ENCODE peak calls at places on chromosomes 11 and 22, in four cellular contexts. C, N, B and A are unnamed samples.

GRCh38 chr22:45602824-45603301 is 68.8 kb upstream of the ATXN10 start:
- DNase-seq in N (no peak), B (peak), C (peak), A (no peak)

GRCh38 chr22:46355369-46355995 is 20.0 kb downstream of the TRMU start:
- DNase-seq in N (peak), C (peak), B (peak), A (peak)

GRCh38 chr22:41920271-41920976 is 5.5 kb upstream of the SHISA8 start:
- DNase-seq in B (no peak), C (no peak), N (peak), A (no peak)

GRCh38 chr11:65504671-65505433 is 6.0 kb downstream of the MALAT1 start:
- DNase-seq in B (no peak), N (no peak), C (peak), A (no peak)

GRCh38 chr11:28697920-28698827 is 590.0 kb downstream of the METTL15 start:
- DNase-seq in C (peak), B (peak), N (no peak), A (peak)

GRCh38 chr11:57502870-57503269 is 12.6 kb downstream of the SLC43A1 start:
- DNase-seq in N (no peak), B (no peak), C (no peak), A (no peak)

GRCh38 chr11:64810891-64811272 is 531 bp upstream of the MEN1 start:
- DNase-seq in N (no peak), C (no peak), B (no peak), A (no peak)

GRCh38 chr11:111393096-111393495 is 14.0 kb upstream of the POU2AF1 start:
- DNase-seq in C (no peak), B (no peak), N (no peak), A (no peak)

GRCh38 chr11:34647532-34647931 is 26.6 kb downstream of the EHF start:
- DNase-seq in N (no peak), B (no peak), C (no peak), A (no peak)

GRCh38 chr11:65130631-65131416 is 3.5 kb downstream of the SYVN1 start:
- DNase-seq in C (no peak), N (no peak), B (no peak), A (no peak)

GRCh38 chr11:45332486-45332934 is 46.4 kb upstream of the SYT13 start:
- DNase-seq in N (peak), B (peak), C (peak), A (peak)

GRCh38 chr22:30206964-30207363 is 39.6 kb downstream of the LIF start:
- DNase-seq in C (peak), B (peak), N (no peak), A (no peak)

GRCh38 chr11:69554849-69555248 is 73.4 kb downstream of the LINC01488 start:
- DNase-seq in N (no peak), C (no peak), B (no peak), A (no peak)

GRCh38 chr11:14078941-14079522 is 116.5 kb downstream of the SPON1 start:
- DNase-seq in B (no peak), C (no peak), N (no peak), A (no peak)

GRCh38 chr22:46661221-46661851 is 41.1 kb downstream of the GRAMD4 start:
- DNase-seq in N (no peak), B (peak), C (peak), A (no peak)

GRCh38 chr11:67489203-67489859 is 6.5 kb downstream of the AIP start:
- DNase-seq in N (no peak), C (no peak), B (no peak), A (no peak)

DNA sequence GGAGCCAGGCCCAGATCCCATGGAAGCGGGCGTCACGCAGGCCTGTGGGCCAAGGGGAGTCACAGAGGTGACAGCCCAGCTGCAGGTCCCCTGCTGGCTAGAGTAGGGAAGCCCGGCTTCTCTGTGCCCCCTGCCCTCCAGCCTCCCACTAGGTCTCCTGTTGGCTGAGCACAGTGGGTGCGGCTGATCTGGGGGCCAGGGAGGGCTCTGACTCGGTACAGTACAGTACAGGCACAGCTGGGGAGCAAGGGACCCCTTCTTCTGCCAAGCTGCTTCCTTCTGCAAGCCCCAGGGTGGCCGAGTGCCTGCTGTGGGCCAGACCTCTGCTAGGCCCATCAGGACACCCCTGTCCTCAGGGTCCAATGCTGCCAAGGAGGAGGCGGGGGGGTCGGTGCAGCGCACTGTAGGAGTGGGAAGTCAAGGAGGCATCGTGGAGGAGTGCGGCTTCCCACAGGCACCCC is 10.1 kb downstream of the SUSD2 start:
- DNase-seq in B (no peak), C (no peak), N (peak), A (no peak)
- TF ChIP-seq CTCF in B (no peak), C (no peak), N (no peak), A (no peak)

GRCh38 chr11:126411971-126412381 is 56.5 kb downstream of the ST3GAL4 start:
- DNase-seq in B (no peak), N (no peak), C (no peak), A (no peak)
- TF ChIP-seq CTCF in B (no peak), N (no peak), C (peak), A (no peak)

DNA sequence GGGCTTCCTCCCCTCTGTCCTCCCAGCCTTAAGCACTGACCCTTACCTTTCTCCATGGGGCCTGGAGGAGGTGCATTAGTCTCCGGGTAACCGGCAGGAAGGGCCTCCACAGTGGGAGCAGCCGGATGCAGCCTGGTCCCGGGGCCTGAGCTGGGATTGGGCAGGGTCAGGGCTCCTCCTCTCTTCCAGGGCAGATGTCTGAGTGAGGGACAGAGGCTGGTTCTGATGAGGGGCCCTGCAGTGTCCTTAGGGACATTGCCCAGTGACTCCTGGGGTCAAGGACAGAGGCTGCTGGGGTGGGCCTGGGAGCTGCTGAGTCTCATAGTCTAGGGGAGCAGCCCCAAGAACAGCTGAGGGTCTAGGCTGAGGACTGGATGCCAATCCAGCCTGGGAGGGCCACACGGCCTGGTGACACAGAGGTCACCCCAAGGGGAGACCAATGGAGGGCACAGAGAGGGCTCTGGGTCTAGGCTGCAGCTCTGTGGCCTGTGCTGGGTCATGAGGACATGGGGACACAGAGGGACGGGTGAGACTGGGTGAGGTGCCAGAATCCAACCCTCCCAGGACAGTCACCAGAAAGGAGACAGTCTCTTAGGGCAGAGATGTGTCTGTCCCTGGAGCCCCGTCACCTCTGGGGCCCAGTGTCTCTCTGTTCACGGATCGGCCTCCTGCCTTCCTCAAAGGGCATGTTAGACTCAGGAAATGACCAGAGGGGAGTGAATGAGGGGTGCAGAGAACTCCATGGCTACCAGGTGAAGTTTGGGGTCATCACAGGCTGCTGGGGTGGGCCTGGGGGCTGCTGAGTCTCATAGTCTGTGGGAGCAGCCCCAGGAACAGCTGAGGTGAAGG is 6.5 kb downstream of the IGLL5 start:
- DNase-seq in C (no peak), B (no peak), N (no peak), A (no peak)
- TF ChIP-seq CTCF in C (no peak), B (no peak), N (no peak), A (no peak)

GRCh38 chr11:86802601-86803051 is 2.3 kb downstream of the PRSS23 start:
- DNase-seq in B (peak), C (peak), N (no peak), A (peak)
- TF ChIP-seq CTCF in B (peak), C (peak), N (peak), A (no peak)

GRCh38 chr11:47271328-47271727 is 1.4 kb downstream of the MADD start:
- DNase-seq in N (no peak), B (no peak), C (no peak), A (no peak)

GRCh38 chr11:47269002-47269828 is 718 bp upstream of the MADD start:
- DNase-seq in C (peak), N (peak), B (peak), A (peak)

GRCh38 chr11:47269829-47270305 is at the start of gene MADD:
- DNase-seq in N (peak), C (peak), B (peak), A (peak)

GRCh38 chr11:47271961-47272661 is 2.2 kb downstream of the MADD start:
- DNase-seq in C (no peak), N (no peak), B (no peak), A (peak)

DNA sequence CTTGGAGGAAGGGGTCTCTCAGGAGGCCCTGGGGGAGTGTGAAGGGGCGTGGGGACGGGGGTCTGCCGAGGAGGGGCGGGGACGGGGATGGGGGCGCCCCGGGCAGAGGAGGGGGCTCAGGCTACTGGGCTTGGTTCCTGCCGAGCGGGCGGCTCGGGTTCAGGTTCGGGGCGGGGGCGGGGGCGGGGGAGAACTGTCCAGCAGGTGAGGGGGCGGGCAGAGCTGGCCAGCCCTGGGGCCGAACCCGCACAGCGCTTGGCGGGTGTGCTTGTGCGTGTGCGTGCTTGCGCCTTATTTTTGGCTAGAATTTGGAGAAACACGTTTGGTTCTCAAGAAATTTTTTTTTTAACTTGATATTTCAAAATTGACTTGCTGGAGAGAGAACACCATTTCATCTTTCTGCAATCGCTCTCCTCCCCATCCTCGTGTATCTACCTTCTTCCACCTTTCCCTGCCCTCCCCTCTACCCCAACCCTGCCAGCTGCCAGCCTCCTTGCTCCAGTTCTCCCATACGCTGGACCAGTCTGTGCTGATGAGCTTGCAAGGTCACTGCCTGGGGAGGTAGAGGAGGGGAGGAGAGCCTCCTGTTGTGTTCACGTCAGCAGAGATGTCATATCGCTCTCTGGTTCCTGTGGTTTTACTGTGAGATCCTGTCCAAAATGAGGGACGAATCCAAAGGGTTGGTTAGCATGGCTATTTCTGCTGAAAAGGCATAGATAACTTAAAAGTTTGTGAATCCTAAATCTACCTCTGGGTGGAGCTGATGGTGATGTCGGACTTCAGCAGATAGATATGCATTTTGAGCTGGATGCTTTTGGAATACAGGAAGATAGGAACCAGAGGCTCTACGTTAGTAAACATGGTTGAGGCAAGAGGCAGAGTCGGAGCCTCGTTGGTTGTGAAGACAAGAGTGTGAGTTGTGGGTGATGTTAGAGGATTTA is 668 bp downstream of the MADD start:
- DNase-seq in N (no peak), B (peak), C (peak), A (peak)
- TF ChIP-seq CTCF in N (no peak), B (peak), C (no peak), A (no peak)

DNA sequence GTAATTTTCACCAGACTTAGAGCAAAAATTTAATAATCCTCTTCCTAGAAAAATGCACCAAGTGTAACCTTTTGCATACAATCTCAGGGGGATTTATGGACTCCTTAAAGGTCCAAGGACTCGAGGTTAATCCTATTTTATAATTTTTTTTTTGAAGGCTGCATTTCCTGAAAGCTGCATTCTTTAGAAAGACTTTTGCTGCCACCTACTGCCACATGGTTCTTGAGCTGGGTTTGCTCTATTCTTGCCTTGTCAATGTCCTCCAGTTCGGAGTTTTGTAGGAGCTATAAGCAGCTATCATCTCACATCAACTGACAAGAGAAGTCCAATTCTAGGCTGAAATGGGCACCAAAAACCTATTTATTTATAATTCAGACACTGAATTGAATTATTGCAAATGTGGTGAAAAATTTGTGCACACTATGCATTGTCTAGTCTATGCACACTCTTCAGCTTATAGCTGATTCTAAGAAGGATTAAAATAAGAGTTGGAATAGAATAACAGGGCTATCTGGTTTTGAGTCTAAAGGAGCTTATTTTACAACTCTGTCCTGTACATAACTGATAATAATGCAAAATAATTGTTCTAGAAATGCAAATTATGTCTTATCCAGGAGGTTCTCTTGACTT is 31.3 kb downstream of the TRAF6 start:
- DNase-seq in C (peak), B (peak), N (no peak), A (no peak)
- TF ChIP-seq CTCF in C (peak), B (peak), N (peak), A (peak)

GRCh38 chr11:62791501-62792192 is at the start of gene TMEM223:
- DNase-seq in B (peak), C (peak), N (peak), A (peak)

GRCh38 chr11:62789576-62789975 is 2.2 kb downstream of the TMEM223 start:
- DNase-seq in C (no peak), N (no peak), B (no peak), A (no peak)

GRCh38 chr11:62788991-62789390 is 1.8 kb downstream of the TMEM179B start:
- DNase-seq in B (no peak), N (no peak), C (no peak), A (no peak)

GRCh38 chr11:62786318-62787004 is 741 bp upstream of the TMEM179B start:
- DNase-seq in N (peak), C (peak), B (peak), A (peak)

DNA sequence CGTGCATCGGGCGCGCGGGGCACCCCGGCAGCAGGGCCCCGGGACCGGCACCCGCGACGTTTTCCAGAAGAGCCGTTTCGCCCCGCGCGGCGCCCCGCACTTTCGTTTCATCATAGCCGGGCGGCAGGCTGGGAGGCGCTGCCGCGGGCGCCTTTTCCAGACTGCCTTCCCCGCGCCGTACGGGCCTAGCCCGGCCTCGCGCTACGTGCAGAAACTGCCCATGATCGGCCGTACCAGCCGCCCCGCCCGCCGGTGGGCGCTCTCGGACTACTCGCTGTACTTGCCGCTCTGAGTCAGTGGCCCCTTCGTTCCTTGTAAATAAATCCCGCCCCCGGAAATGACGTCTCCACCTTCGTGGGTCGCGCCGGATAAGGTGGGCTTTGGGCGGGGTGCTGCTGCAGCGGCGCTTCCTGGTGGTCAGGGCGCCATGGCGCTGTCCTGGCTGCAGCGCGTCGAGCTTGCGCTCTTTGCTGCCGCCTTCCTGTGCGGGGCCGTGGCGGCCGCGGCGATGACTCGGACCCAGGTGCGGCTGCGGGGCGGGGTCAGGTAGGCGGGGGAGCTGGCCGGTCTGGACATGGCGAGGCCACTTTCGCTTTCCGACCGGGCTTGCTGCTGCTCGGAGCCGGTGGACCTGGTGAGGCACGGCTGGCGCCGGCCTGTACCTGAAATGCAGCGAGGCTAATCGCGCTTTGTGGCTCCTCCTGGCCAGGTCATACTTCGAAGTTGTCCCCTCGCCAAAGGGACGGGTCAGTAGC is at the start of gene TMEM179B:
- DNase-seq in N (peak), C (peak), B (peak), A (peak)
- TF ChIP-seq CTCF in N (peak), C (peak), B (peak), A (peak)

DNA sequence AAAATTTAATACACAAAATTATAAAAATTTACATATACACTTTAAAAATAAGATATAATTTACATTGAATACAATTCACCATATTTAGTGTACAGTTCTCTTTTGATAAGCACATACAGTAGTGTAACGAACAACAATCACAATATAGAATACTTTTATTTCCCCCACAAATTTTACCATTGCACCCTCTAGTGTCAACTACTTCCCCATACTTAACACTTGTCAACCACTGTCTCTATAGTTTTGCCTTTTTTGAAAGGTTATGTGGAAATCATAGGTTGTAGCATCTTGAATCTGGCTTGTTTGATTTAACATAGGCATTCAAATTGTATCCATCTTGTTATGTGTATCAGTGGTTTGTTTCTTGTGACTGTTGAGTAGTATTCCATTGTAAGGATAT is 21.3 kb upstream of the PANX1 start:
- DNase-seq in C (no peak), N (no peak), B (no peak), A (no peak)
- TF ChIP-seq CTCF in C (no peak), N (no peak), B (no peak), A (no peak)

GRCh38 chr22:18065256-18065655 is 12.5 kb upstream of the PEX26 start:
- DNase-seq in C (no peak), N (no peak), B (no peak), A (no peak)
- TF ChIP-seq CTCF in C (no peak), N (no peak), B (no peak), A (no peak)